ENCODE peak calls at places on chromosomes 4 and X, in five cellular contexts. G, C, V, Z and F are unnamed samples.
A peak's percentile ranks its signal among the peaks of the same experiment; 100 is the strongest.

GRCh38 chrX:28552322-28552721 is 34.9 kb upstream of the IL1RAPL1 start:
- DNase-seq in G (no peak), C (peak; percentile 0), V (no peak), Z (no peak), F (no peak)

GRCh38 chr4:14465498-14465897 is 536.8 kb upstream of the CPEB2 start:
- DNase-seq in G (no peak), C (no peak), V (no peak), Z (no peak), F (no peak)

GRCh38 chr4:26303008-26303407 is 17.8 kb upstream of the RBPJ start:
- DNase-seq in G (no peak), C (no peak), V (no peak), Z (no peak), F (no peak)

GRCh38 chr4:48910511-48910910 is 3.9 kb upstream of the OCIAD2 start:
- DNase-seq in G (no peak), C (no peak), V (no peak), Z (no peak), F (no peak)

GRCh38 chrX:138191998-138192397 is 519.5 kb downstream of the FGF13 start:
- DNase-seq in G (no peak), C (peak; percentile 50), V (no peak), Z (no peak), F (peak; percentile 1)

GRCh38 chr4:1361391-1361790 is 14.4 kb downstream of the UVSSA start:
- DNase-seq in G (no peak), C (no peak), V (no peak), Z (no peak), F (no peak)

GRCh38 chr4:96767815-96768480 is 928.1 kb downstream of the PDHA2 start:
- DNase-seq in G (no peak), C (no peak), V (no peak), Z (no peak), F (no peak)

GRCh38 chrX:37684426-37684825 is 1.2 kb upstream of the XK start:
- DNase-seq in G (no peak), C (no peak), V (no peak), Z (no peak), F (no peak)

GRCh38 chr4:26263165-26263564 is 57.6 kb upstream of the RBPJ start:
- DNase-seq in G (no peak), C (no peak), V (no peak), Z (no peak), F (peak; percentile 39)

GRCh38 chr4:177107288-177107901 is 202.3 kb upstream of the NEIL3 start:
- DNase-seq in G (no peak), C (peak; percentile 67), V (no peak), Z (no peak), F (no peak)

GRCh38 chr4:15034071-15034764 is 31.9 kb downstream of the CPEB2 start:
- DNase-seq in G (no peak), C (peak; percentile 70), V (no peak), Z (no peak), F (no peak)

GRCh38 chr4:41146716-41147506 is 67.4 kb downstream of the APBB2 start:
- DNase-seq in G (no peak), C (peak; percentile 88), V (no peak), Z (no peak), F (no peak)

GRCh38 chrX:136199365-136199764 is 51.8 kb downstream of the MAP7D3 start:
- DNase-seq in G (no peak), C (no peak), V (no peak), Z (no peak), F (no peak)

GRCh38 chr4:55554453-55555030 is 7.8 kb upstream of the CLOCK start:
- DNase-seq in G (no peak), C (peak; percentile 75), V (no peak), Z (no peak), F (peak; percentile 26)

GRCh38 chr4:7693237-7693608 is 246.4 kb downstream of the AFAP1 start:
- DNase-seq in G (no peak), C (no peak), V (no peak), Z (no peak), F (no peak)

GRCh38 chr4:94533405-94534223 is 81.9 kb downstream of the PDLIM5 start:
- DNase-seq in G (no peak), C (no peak), V (no peak), Z (no peak), F (no peak)

GRCh38 chrX:65696613-65697012 is 29.2 kb downstream of the MSN start:
- DNase-seq in G (no peak), C (no peak), V (no peak), Z (no peak), F (no peak)

GRCh38 chrX:2549874-2550273 is 49.1 kb upstream of the DHRSX start:
- DNase-seq in G (no peak), C (no peak), V (no peak), Z (no peak), F (no peak)

GRCh38 chr4:73859614-73860088 is 6.6 kb downstream of the PF4V1 start:
- DNase-seq in G (no peak), C (peak; percentile 47), V (no peak), Z (no peak), F (no peak)

GRCh38 chrX:136304493-136304892 is 3.7 kb downstream of the ADGRG4 start:
- DNase-seq in G (no peak), C (no peak), V (no peak), Z (no peak), F (no peak)

GRCh38 chr4:107654694-107655093 is 65.3 kb downstream of the PAPSS1 start:
- DNase-seq in G (no peak), C (no peak), V (no peak), Z (no peak), F (no peak)

GRCh38 chr4:2048831-2049230 is 10.3 kb upstream of the NAT8L start:
- DNase-seq in G (no peak), C (no peak), V (no peak), Z (no peak), F (no peak)

GRCh38 chr4:6194458-6195195 is 5.7 kb downstream of the JAKMIP1 start:
- DNase-seq in G (no peak), C (no peak), V (no peak), Z (no peak), F (no peak)

GRCh38 chrX:104486691-104487090 is 79.3 kb upstream of the IL1RAPL2 start:
- DNase-seq in G (no peak), C (no peak), V (no peak), Z (no peak), F (no peak)

GRCh38 chrX:85243761-85244410 is at the start of the genes SATL1 and ZNF711:
- DNase-seq in G (peak; percentile 11), C (peak; percentile 29), V (no peak), Z (no peak), F (peak; percentile 87)

GRCh38 chrX:49079489-49080428 is at the start of gene WDR45:
- DNase-seq in G (peak; percentile 84), C (peak; percentile 86), V (no peak), Z (peak; percentile 39), F (peak; percentile 85)

GRCh38 chr4:26321326-26322276 is 787 bp downstream of the RBPJ start:
- DNase-seq in G (peak; percentile 53), C (peak; percentile 66), V (no peak), Z (peak; percentile 4), F (peak; percentile 38)

GRCh38 chr4:83150563-83151330 is 36.2 kb upstream of the PLAC8 start:
- DNase-seq in G (no peak), C (no peak), V (no peak), Z (no peak), F (no peak)

GRCh38 chrX:13223868-13224555 is 95.8 kb downstream of the ATXN3L start:
- DNase-seq in G (no peak), C (peak; percentile 86), V (no peak), Z (no peak), F (no peak)

GRCh38 chrX:1242901-1243402 is 25.7 kb upstream of the CSF2RA start:
- DNase-seq in G (peak; percentile 63), C (no peak), V (no peak), Z (no peak), F (no peak)

GRCh38 chrX:28960063-28960462 is 372.8 kb downstream of the IL1RAPL1 start:
- DNase-seq in G (no peak), C (no peak), V (no peak), Z (no peak), F (no peak)

GRCh38 chr4:83340692-83341343 is 6.2 kb upstream of the HPSE start:
- DNase-seq in G (peak; percentile 60), C (no peak), V (no peak), Z (no peak), F (no peak)

GRCh38 chr4:127783026-127783769 is 1.1 kb downstream of the HSPA4L start:
- DNase-seq in G (peak; percentile 77), C (peak; percentile 66), V (peak; percentile 10), Z (no peak), F (peak; percentile 46)

GRCh38 chr4:113148925-113149324 is 99.5 kb downstream of the ANK2 start:
- DNase-seq in G (no peak), C (no peak), V (no peak), Z (no peak), F (no peak)

GRCh38 chr4:40923326-40924095 is 173.8 kb downstream of the NSUN7 start:
- DNase-seq in G (no peak), C (no peak), V (no peak), Z (no peak), F (no peak)